ENCODE peak calls at places on chromosomes 1 and 21, in ten cellular contexts. A is BE2C; M is neuronal stem cell; L is Peyer's patch; W is OCI-LY7; Y is SJCRH30; O is prostate gland; P is spleen; N is CD4-positive, CD25-positive, alpha-beta regulatory T cell; Q is uterus. X is an unnamed sample.

GRCh38 chr1:183235503-183235902 is 49.4 kb downstream of the LAMC2 start:
- DNase-seq in P (no peak), Q (peak), Y (peak), A (no peak), O (no peak), W (no peak), N (no peak), M (no peak), L (no peak), X (peak)

GRCh38 chr21:33495743-33496142 is 4.2 kb upstream of the DNAJC28 start:
- DNase-seq in Y (no peak), L (no peak), O (no peak), Q (no peak), P (no peak), N (no peak), A (no peak), M (no peak), W (no peak), X (no peak)

GRCh38 chr1:63882048-63882704 is 108.4 kb downstream of the ROR1 start:
- DNase-seq in N (no peak), W (no peak), P (no peak), Y (no peak), Q (no peak), L (no peak), M (no peak), O (no peak), A (no peak), X (no peak)

GRCh38 chr1:191558389-191558788 is 599.9 kb upstream of the RGS18 start:
- DNase-seq in P (no peak), L (no peak), O (no peak), W (no peak), N (no peak), M (no peak), Q (no peak), A (no peak), Y (no peak), X (no peak)

GRCh38 chr1:15869413-15869812 is 21.9 kb downstream of the SPEN start:
- DNase-seq in A (no peak), Y (no peak), L (no peak), W (no peak), O (no peak), P (no peak), M (no peak), N (no peak), Q (no peak), X (no peak)

GRCh38 chr1:20893931-20894330 is 106.8 kb upstream of the HP1BP3 start:
- DNase-seq in Y (no peak), Q (no peak), W (no peak), A (no peak), P (no peak), O (no peak), M (no peak), L (no peak), N (no peak), X (no peak)

GRCh38 chr1:59016390-59016789 is 232.5 kb upstream of the JUN start:
- DNase-seq in P (no peak), Y (no peak), L (no peak), M (no peak), O (no peak), Q (no peak), N (no peak), W (peak), A (no peak), X (no peak)

GRCh38 chr1:2306151-2306978 is 78.2 kb downstream of the SKI start:
- DNase-seq in Q (no peak), O (no peak), Y (no peak), P (no peak), W (no peak), L (no peak), A (no peak), M (no peak), N (no peak), X (no peak)

GRCh38 chr1:37845781-37846180 is 13.6 kb downstream of the MTF1 start:
- DNase-seq in A (no peak), M (no peak), P (no peak), Y (no peak), N (no peak), W (no peak), O (no peak), L (no peak), Q (no peak), X (peak)

GRCh38 chr1:147611587-147611986 is 58.7 kb downstream of the ACP6 start:
- DNase-seq in P (no peak), O (no peak), A (no peak), N (no peak), Y (peak), L (no peak), W (no peak), Q (no peak), M (no peak), X (no peak)

GRCh38 chr21:39125752-39126485 is 57.3 kb downstream of the PSMG1 start:
- DNase-seq in W (peak), N (no peak), O (peak), M (peak), Q (no peak), Y (peak), P (peak), A (peak), L (peak), X (peak)

GRCh38 chr1:22884806-22885559 is 87.7 kb downstream of the LACTBL1 start:
- DNase-seq in M (no peak), W (no peak), Y (no peak), O (no peak), L (no peak), Q (no peak), P (no peak), N (no peak), A (no peak), X (no peak)

GRCh38 chr1:245084551-245084950 is 70.2 kb upstream of the KIF26B start:
- DNase-seq in M (no peak), N (no peak), A (no peak), W (no peak), Q (no peak), Y (no peak), P (no peak), O (no peak), L (no peak), X (no peak)

GRCh38 chr1:27858072-27858948 is 14.0 kb upstream of the THEMIS2 start:
- DNase-seq in M (peak), N (peak), L (peak), A (peak), W (peak), O (peak), P (peak), Q (peak), Y (peak), X (peak)

GRCh38 chr1:219676012-219676770 is 63.3 kb upstream of the ZC3H11B start:
- DNase-seq in W (no peak), Q (no peak), Y (no peak), M (no peak), A (no peak), P (no peak), N (no peak), O (no peak), L (no peak), X (peak)

GRCh38 chr1:204115128-204115527 is 36.7 kb downstream of the ETNK2 start:
- DNase-seq in O (no peak), L (no peak), P (no peak), N (no peak), Q (no peak), Y (no peak), M (no peak), A (no peak), W (no peak), X (no peak)
- H3K4me3 ChIP-seq in O (no peak), L (no peak), P (no peak), N (no peak), Q (no peak), Y (no peak), M (no peak), A (no peak), W (no peak), X (no peak)

DNA sequence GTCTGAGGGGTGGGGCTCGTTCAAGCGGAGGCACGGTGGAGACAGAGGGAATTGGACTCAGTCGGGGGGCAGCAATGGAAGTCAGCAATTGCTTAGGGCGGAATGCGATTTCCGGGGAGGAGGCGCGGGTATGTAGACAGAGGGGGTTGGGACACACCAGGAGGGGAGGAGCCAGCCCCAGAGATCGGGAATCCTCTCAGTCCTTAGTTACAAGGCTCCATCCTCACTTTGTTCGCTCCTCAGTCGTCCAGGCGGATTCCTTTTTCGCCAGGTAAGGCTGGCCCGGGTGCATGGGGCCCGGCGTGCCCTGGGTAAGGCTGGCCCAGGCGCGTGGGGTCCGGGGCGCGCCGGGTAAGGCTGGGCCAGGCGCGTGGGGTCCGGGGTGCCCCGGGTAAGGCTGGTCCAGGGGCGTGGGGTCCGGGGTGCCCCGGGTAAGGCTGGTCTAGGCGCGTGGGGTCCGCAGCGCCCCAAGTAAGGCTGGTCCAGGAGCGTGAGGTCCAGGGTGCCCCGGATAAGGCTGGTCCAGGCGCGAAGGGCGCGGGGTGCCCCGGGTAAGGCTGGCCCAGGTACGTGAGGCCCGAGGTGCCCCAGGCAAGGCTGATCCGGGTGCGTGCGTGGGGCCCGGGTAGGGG is at the start of gene L1TD1:
- DNase-seq in W (no peak), N (no peak), M (peak), O (no peak), Y (no peak), P (no peak), L (peak), A (no peak), Q (no peak), X (no peak)
- H3K4me3 ChIP-seq in W (no peak), N (no peak), M (no peak), O (no peak), Y (no peak), P (peak), L (no peak), A (no peak), Q (no peak), X (no peak)

DNA sequence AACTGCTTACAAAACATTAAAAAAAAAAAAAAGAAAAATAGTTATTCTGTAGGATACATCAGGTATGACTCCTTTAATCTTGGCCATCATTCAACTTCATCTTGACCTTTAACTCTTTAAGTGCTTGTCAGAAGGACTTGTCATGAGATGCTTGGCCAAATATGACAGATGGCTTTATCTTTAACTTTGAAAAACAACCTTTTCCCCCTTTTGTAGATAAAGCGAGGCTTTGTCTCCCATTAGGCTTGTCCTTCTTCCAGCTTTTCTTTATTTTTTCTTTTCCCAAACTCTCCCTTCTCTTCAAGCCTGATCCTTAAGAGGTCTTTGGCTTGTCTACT is 2.3 kb downstream of the SRSF10 start:
- DNase-seq in N (no peak), A (no peak), Y (no peak), W (no peak), P (no peak), Q (no peak), O (no peak), L (no peak), M (no peak), X (no peak)
- H3K4me3 ChIP-seq in N (peak), A (peak), Y (peak), W (peak), P (no peak), Q (peak), O (no peak), L (no peak), M (peak), X (peak)

GRCh38 chr1:204870165-204870912 is at the start of gene NFASC:
- DNase-seq in W (no peak), L (no peak), M (no peak), P (no peak), N (no peak), Y (no peak), O (no peak), Q (no peak), A (no peak), X (no peak)
- H3K4me3 ChIP-seq in W (no peak), L (no peak), M (peak), P (no peak), N (no peak), Y (no peak), O (no peak), Q (no peak), A (no peak), X (no peak)

X was measured in cardiac fibroblast.